ENCODE peak calls at places on chromosomes 2 and 18, in four cellular contexts. P is SK-N-SH, C is K562, Z is HepG2. R is an unnamed sample.

GRCh38 chr2:209334188-209335017 is 89.4 kb upstream of the MAP2 start:
- DNase-seq in P (peak), C (peak), Z (peak), R (peak)

GRCh38 chr2:23009545-23010149 is 375.3 kb upstream of the KLHL29 start:
- DNase-seq in P (no peak), C (no peak), Z (no peak), R (no peak)

GRCh38 chr18:427005-427404 is 73.5 kb downstream of the COLEC12 start:
- DNase-seq in P (no peak), C (no peak), Z (no peak), R (no peak)

GRCh38 chr2:73855526-73855925 is 26.8 kb downstream of the STAMBP start:
- DNase-seq in P (no peak), C (no peak), Z (no peak), R (no peak)

GRCh38 chr2:96948483-96949152 is 37.8 kb downstream of the FAM178B start:
- DNase-seq in P (no peak), C (no peak), Z (no peak), R (no peak)

GRCh38 chr2:179569834-179570233 is 291.6 kb downstream of the ZNF385B start:
- DNase-seq in P (no peak), C (no peak), Z (no peak), R (no peak)

GRCh38 chr2:3362686-3363085 is 14.9 kb downstream of the EIPR1 start:
- DNase-seq in P (no peak), C (no peak), Z (no peak), R (no peak)

GRCh38 chr2:415986-416610 is 128.2 kb upstream of the ALKAL2 start:
- DNase-seq in P (no peak), C (no peak), Z (no peak), R (no peak)

GRCh38 chr2:237922641-237923361 is 44.0 kb upstream of the UBE2F start:
- DNase-seq in P (peak), C (no peak), Z (no peak), R (peak)

GRCh38 chr2:7009207-7009911 is 92.1 kb downstream of the RNF144A start:
- DNase-seq in P (no peak), C (no peak), Z (no peak), R (no peak)

GRCh38 chr2:233051241-233052149 is 8.6 kb upstream of the INPP5D start:
- DNase-seq in P (no peak), C (peak), Z (no peak), R (no peak)

GRCh38 chr2:178282075-178282474 is 87.8 kb downstream of the OSBPL6 start:
- DNase-seq in P (no peak), C (no peak), Z (no peak), R (no peak)

GRCh38 chr2:162063899-162064298 is 10.1 kb downstream of the DPP4 start:
- DNase-seq in P (no peak), C (no peak), Z (no peak), R (no peak)

GRCh38 chr2:28633739-28634138 is 117.9 kb upstream of the PPP1CB start:
- DNase-seq in P (no peak), C (no peak), Z (peak), R (no peak)

GRCh38 chr18:60259052-60259681 is 113.4 kb downstream of the MC4R start:
- DNase-seq in P (no peak), C (no peak), Z (no peak), R (no peak)

GRCh38 chr2:239395524-239395923 is 5.3 kb downstream of the HDAC4 start:
- DNase-seq in P (no peak), C (no peak), Z (no peak), R (no peak)

GRCh38 chr2:19292007-19292406 is 66.4 kb downstream of the OSR1 start:
- DNase-seq in P (no peak), C (no peak), Z (no peak), R (no peak)

GRCh38 chr2:239082425-239082824 is 234.5 kb downstream of the TWIST2 start:
- DNase-seq in P (peak), C (no peak), Z (no peak), R (no peak)

GRCh38 chr2:134790487-134790886 is 47.9 kb upstream of the ACMSD start:
- DNase-seq in P (no peak), C (no peak), Z (no peak), R (no peak)

GRCh38 chr2:11748861-11749645 is 2.6 kb downstream of the LPIN1 start:
- DNase-seq in P (no peak), C (no peak), Z (no peak), R (no peak)

GRCh38 chr2:179031731-179032408 is 18.1 kb downstream of the CCDC141 start:
- DNase-seq in P (no peak), C (no peak), Z (no peak), R (no peak)

GRCh38 chr2:23669413-23670244 is 257.3 kb downstream of the ATAD2B start:
- DNase-seq in P (peak), C (no peak), Z (peak), R (no peak)

GRCh38 chr2:206802654-206803514 is 37.5 kb downstream of the FASTKD2 start:
- DNase-seq in P (no peak), C (no peak), Z (no peak), R (no peak)

GRCh38 chr18:63773616-63774015 is 1.6 kb upstream of the SERPINB7 start:
- DNase-seq in P (no peak), C (no peak), Z (no peak), R (no peak)

GRCh38 chr2:239143858-239144712 is 256.7 kb downstream of the HDAC4 start:
- DNase-seq in P (peak), C (peak), Z (peak), R (peak)

GRCh38 chr2:197378494-197378972 is 56.3 kb downstream of the SF3B1 start:
- DNase-seq in P (peak), C (peak), Z (peak), R (peak)

GRCh38 chr2:209208211-209208610 is 215.6 kb upstream of the MAP2 start:
- DNase-seq in P (peak), C (peak), Z (peak), R (peak)

GRCh38 chr2:113818382-113818951 is 62.0 kb upstream of the SLC35F5 start:
- DNase-seq in P (peak), C (peak), Z (peak), R (peak)

GRCh38 chr2:137927846-137928245 is 36.4 kb upstream of the HNMT start:
- DNase-seq in P (no peak), C (no peak), Z (no peak), R (no peak)

GRCh38 chr2:101976887-101977286 is 14.9 kb upstream of the IL1R2 start:
- DNase-seq in P (no peak), C (no peak), Z (no peak), R (no peak)

DNA sequence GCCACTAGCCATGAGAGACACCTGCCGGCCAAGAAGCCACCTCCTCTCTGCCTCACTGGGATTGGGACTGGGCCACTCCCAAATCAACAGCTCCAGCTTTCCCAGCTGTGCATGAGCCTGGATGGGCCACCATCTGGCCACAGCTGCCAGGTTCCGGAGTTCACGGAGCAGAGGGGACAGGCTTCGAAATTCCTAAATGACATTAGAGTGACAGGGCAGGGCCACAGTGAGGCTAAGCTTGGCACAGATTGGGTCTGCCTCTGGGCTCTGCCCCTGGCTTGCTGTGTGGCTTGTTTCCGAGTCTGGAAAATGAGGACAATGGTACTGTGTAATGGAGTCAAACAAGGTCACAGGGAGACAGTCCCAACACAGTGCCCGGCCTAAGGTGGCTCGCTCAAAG is 6.5 kb downstream of the DIPK1C start:
- DNase-seq in P (no peak), C (no peak), Z (no peak), R (no peak)
- TF ChIP-seq ELF1 in P (no peak), C (no peak), Z (no peak), R (no peak)

GRCh38 chr18:23191952-23192662 is 56.8 kb downstream of the CABLES1 start:
- DNase-seq in P (peak), C (no peak), Z (no peak), R (no peak)
- TF ChIP-seq ZBTB33 in P (no peak), C (no peak), Z (no peak), R (no peak)

GRCh38 chr2:39696838-39697237 is 31.1 kb downstream of the TMEM178A start:
- DNase-seq in P (peak), C (no peak), Z (peak), R (no peak)

GRCh38 chr2:39693275-39693674 is 27.6 kb downstream of the TMEM178A start:
- DNase-seq in P (no peak), C (no peak), Z (no peak), R (no peak)

GRCh38 chr2:39701137-39701536 is 35.4 kb downstream of the TMEM178A start:
- DNase-seq in P (no peak), C (no peak), Z (no peak), R (no peak)

GRCh38 chr2:39696072-39696471 is 30.4 kb downstream of the TMEM178A start:
- DNase-seq in P (no peak), C (no peak), Z (peak), R (no peak)

DNA sequence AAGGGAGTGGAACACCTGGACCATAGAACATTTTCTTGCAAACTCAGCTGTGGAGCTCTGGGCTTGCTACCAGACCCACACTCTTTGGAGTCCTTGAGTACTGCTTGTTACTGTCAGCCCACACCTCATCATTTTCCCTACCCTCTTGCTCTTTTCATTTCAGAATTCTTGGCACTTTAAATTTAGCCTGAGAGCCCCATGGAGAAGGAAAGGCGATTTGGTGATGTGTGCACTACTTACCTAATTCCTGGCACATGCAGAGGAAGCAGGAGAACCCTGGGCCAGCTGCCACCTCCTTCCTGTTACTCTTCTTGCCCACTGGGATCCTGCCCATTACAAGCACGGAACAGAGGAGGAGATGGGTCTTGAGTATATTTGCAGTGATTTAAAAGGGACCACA is 31.8 kb downstream of the TMEM178A start:
- DNase-seq in P (no peak), C (no peak), Z (no peak), R (no peak)
- TF ChIP-seq RAD21 in P (no peak), C (no peak), Z (no peak), R (no peak)

GRCh38 chr18:69883781-69884180 is 63.9 kb downstream of the CD226 start:
- DNase-seq in P (no peak), C (no peak), Z (no peak), R (no peak)

GRCh38 chr18:69882965-69883668 is 64.6 kb downstream of the CD226 start:
- DNase-seq in P (no peak), C (no peak), Z (no peak), R (no peak)

GRCh38 chr18:69889009-69889408 is 58.7 kb downstream of the CD226 start:
- DNase-seq in P (no peak), C (no peak), Z (no peak), R (no peak)

GRCh38 chr18:69885841-69886531 is 61.7 kb downstream of the CD226 start:
- DNase-seq in P (no peak), C (no peak), Z (peak), R (no peak)

GRCh38 chr18:69885381-69885780 is 62.3 kb downstream of the CD226 start:
- DNase-seq in P (no peak), C (no peak), Z (no peak), R (no peak)
- TF ChIP-seq ELF1 in P (no peak), C (no peak), Z (no peak), R (no peak)

GRCh38 chr2:121028577-121028976 is 256.4 kb downstream of the TFCP2L1 start:
- DNase-seq in P (no peak), C (no peak), Z (no peak), R (no peak)

GRCh38 chr2:121033597-121033996 is 251.4 kb downstream of the TFCP2L1 start:
- DNase-seq in P (no peak), C (no peak), Z (no peak), R (no peak)

GRCh38 chr2:121031568-121032340 is 253.2 kb downstream of the TFCP2L1 start:
- DNase-seq in P (no peak), C (no peak), Z (no peak), R (no peak)

GRCh38 chr2:121034551-121034950 is 250.5 kb downstream of the TFCP2L1 start:
- DNase-seq in P (no peak), C (no peak), Z (no peak), R (no peak)

DNA sequence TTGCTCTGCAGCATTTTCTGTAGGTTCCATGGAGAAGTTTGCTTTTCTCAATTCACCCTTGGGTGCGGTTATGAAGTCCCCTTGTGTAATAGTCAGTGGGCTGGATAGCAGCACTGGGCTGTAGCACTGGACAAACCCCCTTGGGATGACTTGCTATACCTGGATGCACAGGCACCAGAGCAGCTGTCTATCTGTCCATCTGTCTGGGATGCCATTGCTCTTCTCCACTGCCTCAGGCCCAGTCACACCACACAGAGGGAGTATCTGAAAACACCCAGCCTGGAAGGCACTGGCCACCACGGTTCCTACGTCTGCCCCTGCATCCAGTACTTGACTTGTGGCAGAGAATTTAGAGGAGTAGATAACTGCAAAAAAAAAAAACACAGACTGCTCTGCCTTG is 254.5 kb downstream of the TFCP2L1 start:
- DNase-seq in P (no peak), C (no peak), Z (no peak), R (no peak)
- TF ChIP-seq ZBTB33 in P (no peak), C (no peak), Z (no peak), R (no peak)

DNA sequence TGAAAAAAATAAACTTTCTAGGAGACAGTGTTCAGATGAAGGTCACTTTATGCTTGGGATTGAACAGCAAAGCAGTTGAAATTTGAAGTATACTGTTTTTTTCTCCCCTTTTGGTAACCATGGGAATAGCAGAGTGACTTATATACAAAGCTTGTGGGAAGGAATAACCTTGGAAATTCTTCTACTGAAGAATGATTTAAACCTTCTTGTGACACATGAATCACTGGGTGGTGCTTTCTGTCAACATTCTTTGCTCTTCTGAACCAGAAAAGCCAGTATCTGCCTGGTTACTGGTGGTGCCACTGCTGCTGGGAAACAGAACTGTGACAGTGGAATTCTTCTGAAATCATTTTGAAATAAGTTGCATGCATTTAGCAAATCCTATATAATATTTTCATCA is 39.4 kb upstream of the RND3 start:
- DNase-seq in P (no peak), C (no peak), Z (peak), R (peak)
- TF ChIP-seq RAD21 in P (peak), C (no peak), Z (no peak), R (peak)

GRCh38 chr18:33873127-33873526 is 295.1 kb downstream of the ASXL3 start:
- DNase-seq in P (no peak), C (no peak), Z (no peak), R (no peak)

GRCh38 chr18:33871363-33872025 is 293.5 kb downstream of the ASXL3 start:
- DNase-seq in P (no peak), C (no peak), Z (no peak), R (no peak)

GRCh38 chr18:33875029-33875428 is 297.0 kb downstream of the ASXL3 start:
- DNase-seq in P (no peak), C (no peak), Z (no peak), R (no peak)

GRCh38 chr18:33866386-33866785 is 288.4 kb downstream of the ASXL3 start:
- DNase-seq in P (no peak), C (no peak), Z (no peak), R (no peak)

DNA sequence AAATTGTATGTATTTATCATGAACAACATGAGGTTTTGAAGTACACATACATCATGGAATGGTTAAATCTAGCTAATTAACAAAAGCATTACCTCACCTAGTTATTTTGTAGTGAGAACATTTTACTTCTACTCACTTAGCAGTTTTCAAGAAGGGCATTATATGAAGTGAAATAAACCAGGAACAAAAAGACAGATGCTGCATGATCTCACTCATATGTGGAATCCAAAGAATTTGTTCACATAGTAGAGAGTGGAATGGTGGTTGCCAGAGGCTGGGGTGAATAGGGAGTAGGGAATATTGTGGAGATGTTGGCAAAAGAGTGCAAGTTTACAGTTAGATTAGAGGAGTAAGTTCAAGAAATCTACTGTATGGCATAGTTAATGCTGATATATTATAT is 292.0 kb downstream of the ASXL3 start:
- DNase-seq in P (no peak), C (no peak), Z (no peak), R (no peak)
- TF ChIP-seq ELF1 in P (no peak), C (no peak), Z (no peak), R (no peak)